ENCODE peak calls at places on chromosomes 1 and 21, in eight cellular contexts. X, Y, N, Z, C, P, L and Q are unnamed samples.

GRCh38 chr1:235669277-235669676 is 19.7 kb upstream of the GNG4 start:
- DNase-seq in X (no peak), Y (no peak), N (no peak), Z (no peak), C (no peak), P (no peak), L (no peak), Q (no peak)

GRCh38 chr1:47262787-47263413 is 30.9 kb upstream of the TAL1 start:
- DNase-seq in X (peak), Y (peak), N (no peak), Z (no peak), C (no peak), P (peak), L (peak), Q (no peak)

GRCh38 chr1:225426395-225427248 is 1.2 kb downstream of the LBR start:
- DNase-seq in X (peak), Y (peak), N (peak), Z (peak), C (peak), P (no peak), L (peak), Q (peak)

GRCh38 chr1:100793661-100794060 is 74.1 kb downstream of the VCAM1 start:
- DNase-seq in X (no peak), Y (no peak), N (no peak), Z (no peak), C (no peak), P (no peak), L (peak), Q (no peak)

GRCh38 chr1:65467536-65467935 is 47.1 kb downstream of the LEPR start:
- DNase-seq in X (no peak), Y (no peak), N (peak), Z (no peak), C (no peak), P (no peak), L (peak), Q (no peak)

GRCh38 chr1:44294588-44295007 is 60.5 kb downstream of the ERI3 start:
- DNase-seq in X (peak), Y (peak), N (peak), Z (no peak), C (peak), P (peak), L (no peak), Q (peak)

GRCh38 chr1:220803401-220804201 is 16.9 kb downstream of the MTARC1 start:
- DNase-seq in X (peak), Y (peak), N (no peak), Z (no peak), C (no peak), P (peak), L (peak), Q (no peak)

GRCh38 chr21:41956926-41957729 is 3.3 kb upstream of the C2CD2 start:
- DNase-seq in X (no peak), Y (peak), N (no peak), Z (no peak), C (no peak), P (no peak), L (peak), Q (no peak)

GRCh38 chr1:228076796-228077430 is 5.6 kb upstream of the ARF1 start:
- DNase-seq in X (no peak), Y (no peak), N (no peak), Z (peak), C (no peak), P (no peak), L (no peak), Q (peak)

GRCh38 chr1:245754463-245754961 is 599.7 kb downstream of the KIF26B start:
- DNase-seq in X (no peak), Y (no peak), N (no peak), Z (no peak), C (no peak), P (no peak), L (no peak), Q (no peak)

GRCh38 chr1:206505702-206506375 is 1.5 kb upstream of the RASSF5 start:
- DNase-seq in X (peak), Y (peak), N (no peak), Z (no peak), C (no peak), P (no peak), L (peak), Q (no peak)
- TF ChIP-seq CTCF in X (peak), Y (peak), N (peak), Z (peak), C (peak), P (peak), L (peak), Q (peak)

GRCh38 chr1:77686784-77687518 is 4.5 kb upstream of the ZZZ3 start:
- DNase-seq in X (no peak), Y (no peak), N (peak), Z (no peak), C (no peak), P (no peak), L (no peak), Q (peak)
- H3K4me3 ChIP-seq in X (no peak), Y (no peak), N (no peak), Z (no peak), C (no peak), P (no peak), L (no peak), Q (no peak)

DNA sequence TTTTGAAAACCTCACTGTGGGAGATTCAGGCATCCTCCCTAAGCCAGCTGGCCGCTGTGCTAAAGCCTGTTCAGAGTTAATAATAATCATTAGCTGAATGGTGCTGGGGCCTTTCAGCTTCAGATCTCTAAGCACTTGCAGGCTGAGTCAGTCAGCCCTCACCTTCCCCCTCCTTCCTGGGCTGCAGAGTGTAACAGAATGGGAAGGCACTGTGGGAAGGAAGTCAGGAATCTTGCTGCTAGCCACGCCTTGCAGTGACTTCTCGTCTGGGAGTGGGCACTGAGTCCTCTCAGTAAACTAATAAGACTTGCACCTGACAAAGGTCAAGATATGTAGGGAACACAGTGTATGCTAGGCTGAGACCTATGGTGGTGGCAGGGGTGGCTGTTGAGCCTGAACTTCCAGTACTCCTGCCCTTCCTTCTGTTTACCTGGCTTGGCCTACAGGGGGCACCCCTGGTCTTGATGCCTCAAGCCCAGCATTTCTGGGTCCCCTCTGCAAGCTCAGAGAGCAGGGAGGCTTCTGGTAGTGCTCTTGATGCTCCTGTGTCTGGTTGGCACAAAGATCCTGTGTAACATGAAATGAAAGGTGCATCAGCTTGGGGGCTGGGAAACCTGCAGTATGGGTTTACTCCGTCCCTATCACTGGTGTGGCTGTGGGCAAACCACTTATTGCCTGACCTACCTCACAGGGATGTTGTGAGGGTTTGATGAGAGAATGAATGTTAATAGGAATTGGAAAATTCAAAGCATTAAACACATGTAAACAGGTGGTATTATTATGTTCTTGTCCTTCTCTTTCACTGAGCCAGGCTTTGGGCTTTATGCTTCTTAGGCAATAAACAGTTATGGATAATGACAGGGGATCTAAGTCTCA is 6.0 kb downstream of the CYB561D1 start:
- DNase-seq in X (no peak), Y (peak), N (no peak), Z (no peak), C (no peak), P (no peak), L (peak), Q (no peak)
- TF ChIP-seq CTCF in X (peak), Y (peak), N (peak), Z (peak), C (no peak), P (peak), L (peak), Q (peak)

GRCh38 chr1:93150729-93151128 is 29.5 kb downstream of the TMED5 start:
- DNase-seq in X (no peak), Y (no peak), N (no peak), Z (no peak), C (no peak), P (no peak), L (no peak), Q (no peak)
- H3K4me3 ChIP-seq in X (no peak), Y (no peak), N (no peak), Z (no peak), C (no peak), P (no peak), L (no peak), Q (no peak)

GRCh38 chr1:204032642-204033235 is 40.2 kb upstream of the SOX13 start:
- DNase-seq in X (no peak), Y (no peak), N (no peak), Z (no peak), C (no peak), P (no peak), L (peak), Q (no peak)

GRCh38 chr1:204041803-204042505 is 31.0 kb upstream of the SOX13 start:
- DNase-seq in X (no peak), Y (peak), N (no peak), Z (no peak), C (peak), P (no peak), L (no peak), Q (peak)

GRCh38 chr1:204041232-204041767 is 31.6 kb upstream of the SOX13 start:
- DNase-seq in X (no peak), Y (no peak), N (no peak), Z (peak), C (peak), P (peak), L (no peak), Q (peak)

GRCh38 chr1:204033321-204033720 is 39.6 kb upstream of the SOX13 start:
- DNase-seq in X (no peak), Y (no peak), N (no peak), Z (no peak), C (no peak), P (no peak), L (no peak), Q (no peak)

GRCh38 chr1:204036882-204037645 is 35.9 kb upstream of the SOX13 start:
- DNase-seq in X (no peak), Y (no peak), N (no peak), Z (no peak), C (no peak), P (no peak), L (no peak), Q (no peak)
- TF ChIP-seq CTCF in X (no peak), Y (peak), N (no peak), Z (no peak), C (no peak), P (no peak), L (peak), Q (no peak)

DNA sequence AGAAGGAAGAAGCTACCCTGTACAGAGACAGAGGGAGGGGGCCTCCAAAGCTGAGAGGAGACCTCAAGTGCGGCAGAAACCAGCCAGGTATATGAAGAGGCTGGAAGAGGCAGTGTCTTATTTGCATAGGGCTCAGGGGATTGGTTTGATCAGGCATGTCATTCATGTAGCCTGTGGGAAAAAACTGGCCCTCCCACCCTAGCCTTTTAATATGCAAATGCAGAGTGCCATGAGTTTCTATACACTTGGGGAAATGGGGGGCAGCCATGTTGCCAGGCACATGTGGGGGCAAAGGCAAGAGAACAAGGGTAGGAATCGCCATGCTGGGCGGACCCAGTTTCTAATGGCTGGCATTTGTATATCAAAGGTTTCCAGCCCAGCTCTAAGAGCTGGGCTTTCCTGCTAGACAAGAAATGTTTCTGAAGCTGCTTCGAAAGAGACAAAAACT is 172.7 kb downstream of the RASAL2 start:
- DNase-seq in X (no peak), Y (no peak), N (no peak), Z (no peak), C (no peak), P (no peak), L (no peak), Q (no peak)
- H3K4me3 ChIP-seq in X (no peak), Y (no peak), N (no peak), Z (no peak), C (no peak), P (no peak), L (no peak), Q (no peak)

GRCh38 chr21:33641339-33642026 is at the start of gene CRYZL1:
- DNase-seq in X (peak), Y (peak), N (peak), Z (peak), C (peak), P (peak), L (peak), Q (peak)

GRCh38 chr21:33642027-33642895 is at the start of gene ITSN1:
- DNase-seq in X (peak), Y (peak), N (peak), Z (peak), C (peak), P (peak), L (peak), Q (peak)

GRCh38 chr21:33643658-33644311 is 1.5 kb downstream of the ITSN1 start:
- DNase-seq in X (no peak), Y (peak), N (no peak), Z (no peak), C (no peak), P (no peak), L (no peak), Q (no peak)

GRCh38 chr21:33642896-33643657 is 776 bp downstream of the ITSN1 start:
- DNase-seq in X (no peak), Y (no peak), N (peak), Z (peak), C (peak), P (peak), L (peak), Q (peak)

GRCh38 chr21:33640697-33641338 is 723 bp downstream of the CRYZL1 start:
- DNase-seq in X (no peak), Y (peak), N (no peak), Z (no peak), C (peak), P (no peak), L (peak), Q (no peak)
- TF ChIP-seq CTCF in X (no peak), Y (no peak), N (no peak), Z (no peak), C (no peak), P (no peak), L (no peak), Q (no peak)

GRCh38 chr1:67749263-67749843 is 64.4 kb downstream of the GADD45A start:
- DNase-seq in X (no peak), Y (no peak), N (no peak), Z (no peak), C (no peak), P (no peak), L (no peak), Q (no peak)
- H3K4me3 ChIP-seq in X (peak), Y (no peak), N (no peak), Z (no peak), C (no peak), P (no peak), L (peak), Q (no peak)

DNA sequence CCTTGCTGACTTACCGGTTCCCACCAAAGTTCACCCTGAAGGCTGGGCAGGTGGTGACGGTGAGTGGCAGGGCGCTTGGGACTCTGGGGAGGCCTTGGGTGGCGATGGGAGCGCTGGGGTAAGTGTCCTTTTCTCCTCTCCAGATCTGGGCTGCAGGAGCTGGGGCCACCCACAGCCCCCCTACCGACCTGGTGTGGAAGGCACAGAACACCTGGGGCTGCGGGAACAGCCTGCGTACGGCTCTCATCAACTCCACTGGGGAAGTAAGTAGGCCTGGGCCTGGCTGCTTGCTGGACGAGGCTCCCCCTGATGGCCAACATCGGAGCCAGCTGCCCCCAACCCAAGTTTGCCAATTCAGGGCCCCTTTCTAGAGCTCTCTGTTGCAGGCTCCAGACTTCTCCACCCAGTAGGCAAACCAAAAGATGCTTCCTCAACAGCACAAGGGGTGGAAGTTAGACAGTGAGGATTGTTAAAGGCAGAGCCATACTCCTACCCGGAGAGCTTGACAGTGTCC is 16.4 kb upstream of the SEMA4A start:
- DNase-seq in X (no peak), Y (no peak), N (no peak), Z (no peak), C (no peak), P (no peak), L (no peak), Q (no peak)
- TF ChIP-seq CTCF in X (peak), Y (peak), N (no peak), Z (no peak), C (no peak), P (peak), L (peak), Q (no peak)